ENCODE peak calls at places on chromosomes 3 and 15, in five cellular contexts. U is esophagus squamous epithelium, X is right atrium auricular region, O is suprapubic skin, Z is pancreas. G is an unnamed sample.
A peak's percentile ranks its signal among the peaks of the same experiment; 100 is the strongest.

GRCh38 chr15:27743638-27744037 is 355.5 kb downstream of the OCA2 start:
- DNase-seq in U (no peak), X (no peak), Z (no peak), O (no peak), G (peak; percentile 53)

GRCh38 chr15:28184166-28184565 is 85.1 kb upstream of the OCA2 start:
- DNase-seq in Z (no peak), X (no peak), U (no peak), O (no peak), G (no peak)

GRCh38 chr3:177071496-177072156 is 125.7 kb downstream of the TBL1XR1 start:
- DNase-seq in Z (no peak), U (no peak), O (no peak), X (no peak), G (no peak)

GRCh38 chr3:188036375-188036985 is 117.5 kb upstream of the LPP start:
- DNase-seq in Z (no peak), U (no peak), O (no peak), X (no peak), G (no peak)

GRCh38 chr3:127961963-127962362 is 46.9 kb downstream of the KBTBD12 start:
- DNase-seq in O (no peak), Z (no peak), X (no peak), U (no peak), G (no peak)

GRCh38 chr3:135314227-135314626 is 519.2 kb downstream of the EPHB1 start:
- DNase-seq in X (no peak), U (no peak), O (no peak), Z (no peak), G (peak; percentile 57)

GRCh38 chr3:135449046-135449445 is 516.5 kb upstream of the PPP2R3A start:
- DNase-seq in X (no peak), Z (no peak), O (no peak), U (no peak), G (peak; percentile 72)

GRCh38 chr3:105848821-105849220 is 20.0 kb downstream of the CBLB start:
- DNase-seq in X (no peak), Z (no peak), O (no peak), U (no peak), G (no peak)

GRCh38 chr3:186722457-186722856 is 5.3 kb downstream of the KNG1 start:
- DNase-seq in U (no peak), X (no peak), O (no peak), Z (no peak), G (peak; percentile 55)

GRCh38 chr15:89971592-89971997 is 29.5 kb upstream of the ZNF710 start:
- DNase-seq in O (peak; percentile 70), X (no peak), U (no peak), Z (peak; percentile 80), G (no peak)

GRCh38 chr3:98761656-98762229 is 1.4 kb upstream of the ST3GAL6 start:
- DNase-seq in X (no peak), O (no peak), Z (no peak), U (no peak), G (no peak)

GRCh38 chr3:111852540-111852939 is 6.5 kb upstream of the PHLDB2 start:
- DNase-seq in X (no peak), U (no peak), Z (no peak), O (no peak), G (no peak)

GRCh38 chr15:29970402-29970695 is 112.4 kb upstream of the GOLGA8J start:
- DNase-seq in O (no peak), U (no peak), X (no peak), Z (no peak), G (no peak)

GRCh38 chr3:74613060-74613459 is 1.4 kb downstream of the CNTN3 start:
- DNase-seq in U (no peak), Z (no peak), O (no peak), X (no peak), G (no peak)

GRCh38 chr3:182626484-182627467 is 166.5 kb upstream of the ATP11B start:
- DNase-seq in O (no peak), U (no peak), Z (no peak), X (no peak), G (no peak)

GRCh38 chr15:43513550-43513949 is 3.9 kb upstream of the MAP1A start:
- DNase-seq in O (no peak), X (no peak), U (no peak), Z (no peak), G (no peak)

GRCh38 chr3:39378092-39378491 is 5.1 kb upstream of the SLC25A38 start:
- DNase-seq in Z (no peak), U (no peak), X (no peak), O (no peak), G (no peak)

GRCh38 chr15:42785569-42785968 is 48.6 kb upstream of the CDAN1 start:
- DNase-seq in U (no peak), Z (no peak), X (no peak), O (no peak), G (no peak)

GRCh38 chr15:48644827-48645557 is 517 bp downstream of the FBN1 start:
- DNase-seq in Z (peak; percentile 63), O (peak; percentile 78), U (no peak), X (no peak), G (no peak)

GRCh38 chr15:63194291-63194681 is 4.9 kb downstream of the RAB8B start:
- DNase-seq in U (no peak), Z (no peak), X (no peak), O (no peak), G (no peak)

GRCh38 chr15:90645873-90646605 is 71.1 kb upstream of the BLM start:
- DNase-seq in Z (peak; percentile 63), O (no peak), X (no peak), U (no peak), G (no peak)

GRCh38 chr3:62161306-62161705 is 212.0 kb downstream of the FEZF2 start:
- DNase-seq in X (no peak), O (no peak), U (no peak), Z (no peak), G (no peak)

GRCh38 chr3:106323586-106323985 is 454.8 kb upstream of the CBLB start:
- DNase-seq in U (no peak), X (no peak), O (no peak), Z (no peak), G (no peak)

GRCh38 chr3:194265505-194265892 is 85.6 kb downstream of the CPN2 start:
- DNase-seq in Z (peak; percentile 71), O (peak; percentile 87), U (no peak), X (peak; percentile 95), G (no peak)

GRCh38 chr3:10004960-10005564 is 18.4 kb upstream of the EMC3 start:
- DNase-seq in O (no peak), U (no peak), Z (no peak), X (no peak), G (no peak)

GRCh38 chr3:42264399-42265058 is 1.5 kb downstream of the CCK start:
- DNase-seq in U (no peak), X (no peak), O (no peak), Z (peak; percentile 66), G (no peak)

GRCh38 chr3:105867690-105868449 is 942 bp downstream of the CBLB start:
- DNase-seq in U (no peak), Z (no peak), X (no peak), O (no peak), G (no peak)

GRCh38 chr3:79139395-79140060 is 628.3 kb downstream of the ROBO1 start:
- DNase-seq in X (no peak), Z (no peak), U (no peak), O (no peak), G (no peak)

GRCh38 chr3:16069149-16069922 is 105.1 kb upstream of the GALNT15 start:
- DNase-seq in X (no peak), O (no peak), Z (no peak), U (no peak), G (no peak)

GRCh38 chr3:175399156-175399840 is 540.2 kb downstream of the NAALADL2 start:
- DNase-seq in U (no peak), X (no peak), O (no peak), Z (no peak), G (no peak)

GRCh38 chr3:175392653-175393052 is 533.5 kb downstream of the NAALADL2 start:
- DNase-seq in Z (no peak), O (no peak), U (no peak), X (no peak), G (no peak)

GRCh38 chr3:175398676-175399075 is 539.5 kb downstream of the NAALADL2 start:
- DNase-seq in Z (no peak), O (no peak), X (no peak), U (no peak), G (no peak)

GRCh38 chr3:175397407-175397806 is 538.3 kb downstream of the NAALADL2 start:
- DNase-seq in U (no peak), X (no peak), O (no peak), Z (no peak), G (no peak)
- H3K27ac ChIP-seq in U (no peak overlapping the region), X (no peak overlapping the region), O (no peak overlapping the region), Z (no peak overlapping the region), G (no peak overlapping the region)

GRCh38 chr15:91694829-91695205 is 158.7 kb upstream of the SLCO3A1 start:
- DNase-seq in X (peak; percentile 82), Z (no peak), U (no peak), O (peak; percentile 80), G (no peak)

GRCh38 chr15:91689377-91689776 is 164.1 kb upstream of the SLCO3A1 start:
- DNase-seq in U (no peak), O (no peak), X (no peak), Z (no peak), G (no peak)

GRCh38 chr15:91692596-91692995 is 160.9 kb upstream of the SLCO3A1 start:
- DNase-seq in U (no peak), Z (no peak), X (no peak), O (no peak), G (no peak)

GRCh38 chr15:91696981-91697380 is 156.5 kb upstream of the SLCO3A1 start:
- DNase-seq in U (no peak), X (no peak), Z (no peak), O (no peak), G (no peak)

GRCh38 chr15:91694131-91694828 is 159.2 kb upstream of the SLCO3A1 start:
- DNase-seq in O (peak; percentile 79), X (peak; percentile 76), U (no peak), Z (no peak), G (no peak)
- H3K27ac ChIP-seq in O (peak overlapping the region; percentile 93), X (peak overlapping the region; percentile 72), U (peak overlapping the region; percentile 81), Z (no peak overlapping the region), G (peak overlapping the region; percentile 64)

GRCh38 chr3:145370870-145371269 is 790.1 kb downstream of the PLOD2 start:
- DNase-seq in X (no peak), O (no peak), U (no peak), Z (no peak), G (no peak)

DNA sequence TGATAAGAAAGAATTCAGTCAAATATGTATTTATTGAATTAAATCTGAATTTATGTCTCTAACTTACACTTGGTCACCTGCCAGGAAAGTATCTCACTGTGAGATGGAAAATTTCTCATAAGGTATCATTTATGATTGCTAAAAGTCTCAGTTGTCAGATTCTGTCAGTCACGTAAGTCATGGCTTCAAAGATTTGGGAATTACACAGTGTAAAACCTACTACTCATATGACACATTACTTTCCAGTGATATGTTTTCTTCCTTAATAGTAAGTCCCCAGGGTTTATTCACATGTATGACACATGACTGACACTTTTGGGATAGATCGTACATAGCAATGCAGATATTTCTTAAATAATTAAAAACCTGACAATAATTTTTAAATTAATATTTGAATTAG is 792.2 kb downstream of the PLOD2 start:
- DNase-seq in Z (no peak), U (no peak), X (no peak), O (no peak), G (no peak)
- H3K27ac ChIP-seq in Z (no peak overlapping the region), U (no peak overlapping the region), X (no peak overlapping the region), O (no peak overlapping the region), G (no peak overlapping the region)

GRCh38 chr15:74725845-74726773 is 781 bp upstream of the CYP1A1 start:
- DNase-seq in X (no peak), O (peak; percentile 73), U (no peak), Z (peak; percentile 79), G (no peak)
- H3K27ac ChIP-seq in X (peak overlapping the region; percentile 71), O (no peak overlapping the region), U (peak overlapping the region; percentile 62), Z (no peak overlapping the region), G (no peak overlapping the region)

G was measured in esophagus muscularis mucosa.